ENCODE peak calls at places on chromosomes 2 and 18, in five cellular contexts. N, B, Z, K and X are unnamed samples.

GRCh38 chr2:100198461-100199230 is 56.3 kb upstream of the AFF3 start:
- DNase-seq in K (no peak), B (no peak), N (no peak), Z (no peak), X (no peak)

GRCh38 chr2:49770919-49771318 is 616.6 kb upstream of the FSHR start:
- DNase-seq in N (peak; percentile 24), B (no peak), K (no peak), Z (peak; percentile 45), X (no peak)

GRCh38 chr2:162058973-162059668 is 14.9 kb downstream of the DPP4 start:
- DNase-seq in B (no peak), Z (no peak), K (no peak), N (no peak), X (no peak)

GRCh38 chr2:8679827-8680731 is 1.8 kb upstream of the ID2 start:
- DNase-seq in N (peak; percentile 40), Z (peak; percentile 61), B (peak; percentile 38), K (peak; percentile 80), X (peak; percentile 79)

GRCh38 chr2:20225294-20226151 is 593 bp upstream of the SDC1 start:
- DNase-seq in B (peak; percentile 29), K (peak; percentile 54), Z (peak; percentile 72), N (no peak), X (no peak)

GRCh38 chr2:188853307-188853706 is 120.9 kb upstream of the COL3A1 start:
- DNase-seq in N (no peak), Z (no peak), K (no peak), B (no peak), X (no peak)

GRCh38 chr2:96287273-96287856 is 18.0 kb downstream of the SNRNP200 start:
- DNase-seq in Z (no peak), K (no peak), B (no peak), N (no peak), X (no peak)

GRCh38 chr2:14385043-14385442 is 247.5 kb upstream of the LRATD1 start:
- DNase-seq in B (no peak), K (no peak), N (no peak), Z (no peak), X (no peak)

GRCh38 chr18:65752625-65753325 is 2.0 kb downstream of the CDH7 start:
- DNase-seq in Z (no peak), N (no peak), B (no peak), K (no peak), X (no peak)

GRCh38 chr18:78979682-78980278 is at the start of gene SALL3:
- DNase-seq in Z (no peak), N (no peak), K (no peak), B (no peak), X (no peak)

GRCh38 chr2:207831569-207832248 is 62.0 kb upstream of the FZD5 start:
- DNase-seq in B (no peak), Z (peak; percentile 16), N (no peak), K (no peak), X (no peak)

GRCh38 chr2:11617527-11617926 is 52.5 kb downstream of the NTSR2 start:
- DNase-seq in B (no peak), K (no peak), Z (no peak), N (no peak), X (no peak)

GRCh38 chr18:58135170-58135569 is 91.1 kb downstream of the NEDD4L start:
- DNase-seq in K (no peak), N (no peak), Z (no peak), B (no peak), X (no peak)

GRCh38 chr2:200435379-200435778 is 74.5 kb downstream of the KCTD18 start:
- DNase-seq in Z (no peak), K (no peak), N (no peak), B (no peak), X (no peak)

GRCh38 chr18:45619062-45619825 is 4.0 kb downstream of the SLC14A2 start:
- DNase-seq in K (peak; percentile 87), Z (no peak), B (no peak), N (peak; percentile 82), X (no peak)

GRCh38 chr18:45976581-45977373 is 9.6 kb upstream of the EPG5 start:
- DNase-seq in N (no peak), Z (no peak), K (no peak), B (no peak), X (no peak)

GRCh38 chr2:111200333-111200879 is 79.7 kb downstream of the BCL2L11 start:
- DNase-seq in Z (no peak), K (no peak), N (no peak), B (no peak), X (peak; percentile 50)

GRCh38 chr2:237092920-237093781 is 7.5 kb downstream of the COPS8 start:
- DNase-seq in K (no peak), N (peak; percentile 40), Z (no peak), B (peak; percentile 5), X (no peak)

GRCh38 chr2:143181494-143181893 is 52.3 kb downstream of the ARHGAP15 start:
- DNase-seq in K (no peak), B (no peak), Z (no peak), N (no peak), X (no peak)

GRCh38 chr2:9228088-9228751 is 21.6 kb downstream of the ASAP2 start:
- DNase-seq in N (no peak), Z (no peak), K (no peak), B (no peak), X (no peak)

GRCh38 chr2:197363998-197364397 is 53.4 kb upstream of the ANKRD44 start:
- DNase-seq in Z (no peak), K (no peak), N (no peak), B (no peak), X (no peak)

GRCh38 chr2:217691920-217692666 is 310.7 kb downstream of the TNS1 start:
- DNase-seq in N (peak; percentile 71), K (peak; percentile 91), B (no peak), Z (no peak), X (peak; percentile 59)

GRCh38 chr2:98911376-98912154 is 24.5 kb downstream of the CRACDL start:
- DNase-seq in B (no peak), N (no peak), Z (no peak), K (peak; percentile 16), X (no peak)

GRCh38 chr2:132816234-132816633 is 146.2 kb upstream of the LYPD1 start:
- DNase-seq in K (no peak), N (no peak), B (no peak), Z (no peak), X (no peak)

GRCh38 chr2:119366161-119366648 is 429 bp downstream of the C2orf76 start:
- DNase-seq in Z (peak; percentile 44), N (no peak), K (no peak), B (peak; percentile 45), X (no peak)

GRCh38 chr2:237450108-237450507 is 36.1 kb upstream of the COL6A3 start:
- DNase-seq in N (no peak), K (no peak), Z (no peak), B (no peak), X (no peak)

GRCh38 chr2:226581004-226581403 is 218.6 kb downstream of the IRS1 start:
- DNase-seq in Z (peak; percentile 25), N (no peak), K (no peak), B (no peak), X (no peak)

GRCh38 chr18:32259553-32259952 is 69.7 kb downstream of the MEP1B start:
- DNase-seq in B (no peak), K (no peak), N (no peak), Z (no peak), X (no peak)

GRCh38 chr2:65997941-65998340 is 437.0 kb upstream of the MEIS1 start:
- DNase-seq in K (no peak), N (no peak), Z (no peak), B (no peak), X (no peak)

GRCh38 chr2:2831656-2832055 is 500.6 kb upstream of the MYT1L start:
- DNase-seq in K (no peak), N (no peak), B (no peak), Z (no peak), X (no peak)

GRCh38 chr2:182066439-182067061 is 80.9 kb downstream of the PPP1R1C start:
- DNase-seq in N (no peak), K (no peak), B (no peak), Z (no peak), X (no peak)

GRCh38 chr2:232537079-232537478 is 2.4 kb upstream of the CHRNG start:
- DNase-seq in N (no peak), Z (no peak), K (no peak), B (peak; percentile 44), X (peak; percentile 39)

DNA sequence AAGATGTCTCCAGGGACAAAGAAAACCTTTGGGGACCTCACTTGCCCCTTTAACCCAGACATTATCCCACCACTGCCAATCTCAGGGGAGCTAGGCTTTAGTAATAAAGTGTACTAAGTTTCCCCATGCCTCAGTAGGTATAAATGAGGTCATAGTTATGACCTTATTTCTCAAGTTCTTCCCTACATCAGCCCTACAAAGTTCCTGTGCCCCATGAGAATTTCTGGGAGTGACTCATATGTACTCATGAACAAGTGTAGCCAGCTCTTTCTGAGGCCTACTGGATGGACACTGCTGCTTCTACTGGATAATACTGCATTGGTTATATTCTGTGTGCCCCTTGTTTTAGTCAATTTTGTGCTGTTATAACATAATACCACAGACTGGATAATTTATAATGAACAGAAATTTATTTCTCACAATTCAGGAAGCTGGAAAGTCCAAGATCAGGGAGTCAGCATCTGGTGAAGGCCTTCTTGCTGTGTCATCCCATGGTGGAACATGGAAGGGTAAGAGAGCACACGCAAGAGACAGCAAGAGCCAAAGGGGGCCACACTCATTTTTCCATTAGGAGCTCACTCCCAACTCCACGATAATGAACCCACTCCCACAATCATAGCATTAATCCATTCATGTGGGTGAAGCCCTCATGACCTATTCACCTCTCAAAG is 25.2 kb upstream of the ST3GAL5 start:
- DNase-seq in Z (no peak), N (no peak), B (no peak), K (no peak), X (no peak)
- H3K27ac ChIP-seq in Z (peak overlapping the region; percentile 44), N (peak overlapping the region; percentile 35), B (no peak overlapping the region), K (no peak overlapping the region), X (no peak overlapping the region)

GRCh38 chr2:85852979-85853498 is 35.8 kb downstream of the ST3GAL5 start:
- DNase-seq in N (peak; percentile 27), Z (peak; percentile 35), B (peak; percentile 25), K (no peak), X (no peak)
- H3K4me1 ChIP-seq in N (peaks cover 2% of the 10 kb centered on the region), Z (peaks cover 34% of the 10 kb centered on the region), B (peaks cover 16% of the 10 kb centered on the region), K (no peaks in the 10 kb centered on the region), X (peaks cover 4% of the 10 kb centered on the region)

GRCh38 chr2:10369269-10370255 is 66.9 kb downstream of the HPCAL1 start:
- DNase-seq in N (no peak), B (no peak), K (no peak), Z (no peak), X (no peak)

GRCh38 chr2:10366601-10367270 is 64.0 kb downstream of the HPCAL1 start:
- DNase-seq in N (no peak), Z (no peak), B (no peak), K (no peak), X (no peak)

GRCh38 chr2:10367472-10368439 is 65.1 kb downstream of the HPCAL1 start:
- DNase-seq in K (no peak), N (no peak), Z (no peak), B (no peak), X (no peak)

GRCh38 chr2:10370390-10370789 is 67.7 kb downstream of the HPCAL1 start:
- DNase-seq in K (no peak), N (no peak), Z (no peak), B (no peak), X (no peak)

GRCh38 chr2:10368491-10369231 is 66.0 kb downstream of the HPCAL1 start:
- DNase-seq in Z (peak; percentile 71), K (no peak), B (no peak), N (no peak), X (no peak)
- H3K27ac ChIP-seq in Z (peak overlapping the region; percentile 49), K (no peak overlapping the region), B (no peak overlapping the region), N (no peak overlapping the region), X (no peak overlapping the region)

GRCh38 chr18:28073658-28074057 is 103.3 kb downstream of the CDH2 start:
- DNase-seq in B (no peak), K (no peak), Z (no peak), N (no peak), X (no peak)
- H3K4me1 ChIP-seq in B (no peaks in the 10 kb centered on the region), K (no peaks in the 10 kb centered on the region), Z (peaks cover 30% of the 10 kb centered on the region), N (peaks cover 9% of the 10 kb centered on the region), X (no peaks in the 10 kb centered on the region)